ENCODE peak calls at places on chromosomes 11 and 22, in eight cellular contexts. K is neural crest cell, E is AG10803, L is transverse colon, W is heart left ventricle, V is B cell, M is body of pancreas, A is glutamatergic neuron. D is an unnamed sample.

GRCh38 chr11:26960265-26960664 is 33.6 kb upstream of the FIBIN start:
- DNase-seq in K (no peak), E (no peak), L (no peak), W (no peak), V (no peak), M (no peak), A (no peak), D (no peak)

GRCh38 chr11:28981331-28981865 is 873.2 kb downstream of the METTL15 start:
- DNase-seq in K (no peak), E (no peak), L (no peak), W (no peak), V (no peak), M (no peak), A (no peak), D (no peak)

GRCh38 chr11:7251836-7252682 is at the start of gene SYT9:
- DNase-seq in K (peak), E (peak), L (peak), W (peak), V (peak), M (peak), A (peak), D (no peak)

GRCh38 chr11:15114501-15115475 is at the start of gene INSC:
- DNase-seq in K (peak), E (peak), L (no peak), W (no peak), V (no peak), M (no peak), A (peak), D (no peak)

GRCh38 chr11:101053492-101053891 is 76.1 kb downstream of the PGR start:
- DNase-seq in K (no peak), E (no peak), L (no peak), W (no peak), V (no peak), M (no peak), A (no peak), D (no peak)

GRCh38 chr11:66047541-66048365 is 1.2 kb downstream of the GAL3ST3 start:
- DNase-seq in K (no peak), E (no peak), L (no peak), W (no peak), V (no peak), M (peak), A (no peak), D (no peak)

GRCh38 chr11:108835624-108836023 is 170.8 kb downstream of the DDX10 start:
- DNase-seq in K (no peak), E (no peak), L (no peak), W (no peak), V (no peak), M (no peak), A (no peak), D (no peak)

GRCh38 chr11:41716862-41717261 is 257.4 kb upstream of the LRRC4C start:
- DNase-seq in K (no peak), E (no peak), L (no peak), W (no peak), V (no peak), M (no peak), A (no peak), D (no peak)

GRCh38 chr11:45906096-45906682 is 882 bp downstream of the FREY1 start:
- DNase-seq in K (no peak), E (no peak), L (peak), W (no peak), V (no peak), M (peak), A (no peak), D (no peak)

GRCh38 chr11:8732748-8733241 is 50.2 kb downstream of the RPL27A start:
- DNase-seq in K (no peak), E (peak), L (peak), W (peak), V (no peak), M (peak), A (no peak), D (no peak)

GRCh38 chr11:29093416-29093815 is 923.4 kb downstream of the KCNA4 start:
- DNase-seq in K (no peak), E (peak), L (no peak), W (no peak), V (no peak), M (no peak), A (no peak), D (no peak)

GRCh38 chr11:83545911-83546310 is 259.7 kb upstream of the CCDC90B start:
- DNase-seq in K (no peak), E (no peak), L (no peak), W (no peak), V (no peak), M (no peak), A (no peak), D (no peak)

GRCh38 chr11:117664897-117665296 is 132.1 kb downstream of the DSCAML1 start:
- DNase-seq in K (peak), E (no peak), L (peak), W (no peak), V (no peak), M (no peak), A (no peak), D (no peak)

GRCh38 chr11:117064275-117064674 is 34.0 kb downstream of the SIK3 start:
- DNase-seq in K (no peak), E (peak), L (no peak), W (no peak), V (no peak), M (no peak), A (no peak), D (no peak)

GRCh38 chr11:128039140-128040021 is 548.0 kb downstream of the ETS1 start:
- DNase-seq in K (no peak), E (peak), L (peak), W (peak), V (peak), M (no peak), A (no peak), D (no peak)

GRCh38 chr11:46889689-46890475 is 28.5 kb downstream of the LRP4 start:
- DNase-seq in K (peak), E (peak), L (peak), W (peak), V (peak), M (peak), A (peak), D (peak)

GRCh38 chr11:134529212-134530096 is 117.4 kb upstream of the B3GAT1 start:
- DNase-seq in K (no peak), E (no peak), L (no peak), W (no peak), V (no peak), M (peak), A (peak), D (peak)

GRCh38 chr11:12693075-12693473 is 18.9 kb downstream of the TEAD1 start:
- DNase-seq in K (no peak), E (no peak), L (no peak), W (peak), V (no peak), M (no peak), A (no peak), D (no peak)

GRCh38 chr11:2390871-2391662 is 9.5 kb upstream of the TSSC4 start:
- DNase-seq in K (no peak), E (peak), L (peak), W (peak), V (no peak), M (no peak), A (no peak), D (no peak)

GRCh38 chr11:64203421-64204079 is 3.0 kb upstream of the FERMT3 start:
- DNase-seq in K (no peak), E (no peak), L (no peak), W (peak), V (no peak), M (no peak), A (no peak), D (no peak)

GRCh38 chr11:132111781-132112380 is 741.5 kb downstream of the NTM start:
- DNase-seq in K (no peak), E (peak), L (no peak), W (no peak), V (no peak), M (no peak), A (no peak), D (no peak)

GRCh38 chr22:18121436-18122253 is 11.0 kb downstream of the TUBA8 start:
- DNase-seq in K (no peak), E (no peak), L (no peak), W (no peak), V (no peak), M (no peak), A (no peak), D (no peak)
- TF ChIP-seq CTCF in K (no peak), E (no peak), L (no peak), W (no peak), V (no peak), M (no peak), A (no peak), D (no peak)

GRCh38 chr11:34379081-34379480 is 21.3 kb upstream of the ABTB2 start:
- DNase-seq in K (no peak), E (no peak), L (no peak), W (no peak), V (no peak), M (no peak), A (no peak), D (no peak)

GRCh38 chr11:34379539-34379938 is 21.7 kb upstream of the ABTB2 start:
- DNase-seq in K (no peak), E (no peak), L (no peak), W (no peak), V (no peak), M (no peak), A (no peak), D (no peak)

GRCh38 chr11:34373727-34374126 is 15.9 kb upstream of the ABTB2 start:
- DNase-seq in K (no peak), E (no peak), L (no peak), W (no peak), V (no peak), M (no peak), A (no peak), D (no peak)
- TF ChIP-seq CTCF in K (no peak), E (no peak), L (no peak), W (no peak), V (no peak), M (no peak), A (no peak), D (no peak)

GRCh38 chr22:47710135-47710534 is 947.7 kb downstream of the TBC1D22A start:
- DNase-seq in K (no peak), E (no peak), L (no peak), W (no peak), V (no peak), M (no peak), A (no peak), D (no peak)

DNA sequence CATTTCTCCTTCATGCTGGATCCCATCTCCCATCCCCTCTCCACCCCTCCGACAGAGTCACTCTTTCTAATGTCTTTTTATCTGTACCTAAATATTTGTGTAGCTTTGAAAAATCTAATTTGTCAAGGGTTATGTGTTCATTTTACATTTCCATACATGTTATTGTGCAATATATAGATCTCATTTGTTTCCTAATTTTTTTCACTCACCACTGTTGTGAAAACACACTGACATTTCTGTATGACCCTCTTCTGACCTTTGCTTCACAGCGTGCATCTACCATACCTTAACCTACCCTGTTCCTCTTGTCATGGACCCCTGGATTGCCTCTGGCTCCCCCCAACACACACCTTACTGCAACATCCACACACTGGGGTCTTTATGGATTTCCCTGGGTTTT is 942.9 kb downstream of the TBC1D22A start:
- DNase-seq in K (no peak), E (no peak), L (no peak), W (no peak), V (no peak), M (no peak), A (no peak), D (no peak)
- TF ChIP-seq CTCF in K (no peak), E (no peak), L (no peak), W (no peak), V (no peak), M (no peak), A (no peak), D (no peak)

DNA sequence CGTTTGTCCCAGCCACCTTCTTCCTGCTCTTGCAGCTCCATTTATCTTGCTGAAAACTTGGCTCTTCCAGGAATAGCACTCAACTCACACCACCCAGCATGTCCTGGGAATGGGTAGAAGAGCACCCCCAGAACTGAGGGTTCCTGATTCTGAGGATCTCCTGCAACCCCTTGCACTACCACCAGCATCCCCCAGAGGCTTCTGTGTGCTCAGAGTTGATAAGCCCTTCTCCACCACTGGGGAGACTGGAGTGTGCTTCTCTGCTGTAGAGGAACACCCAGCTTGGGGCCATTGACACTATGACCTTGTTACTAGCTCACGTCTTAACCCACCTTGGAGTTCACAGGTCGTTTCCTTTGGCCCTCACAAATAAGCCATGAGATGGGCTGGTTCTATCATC is 121.0 kb downstream of the GRIK4 start:
- DNase-seq in K (no peak), E (no peak), L (no peak), W (no peak), V (no peak), M (no peak), A (no peak), D (no peak)
- TF ChIP-seq CTCF in K (no peak), E (peak), L (no peak), W (no peak), V (no peak), M (no peak), A (no peak), D (no peak)

DNA sequence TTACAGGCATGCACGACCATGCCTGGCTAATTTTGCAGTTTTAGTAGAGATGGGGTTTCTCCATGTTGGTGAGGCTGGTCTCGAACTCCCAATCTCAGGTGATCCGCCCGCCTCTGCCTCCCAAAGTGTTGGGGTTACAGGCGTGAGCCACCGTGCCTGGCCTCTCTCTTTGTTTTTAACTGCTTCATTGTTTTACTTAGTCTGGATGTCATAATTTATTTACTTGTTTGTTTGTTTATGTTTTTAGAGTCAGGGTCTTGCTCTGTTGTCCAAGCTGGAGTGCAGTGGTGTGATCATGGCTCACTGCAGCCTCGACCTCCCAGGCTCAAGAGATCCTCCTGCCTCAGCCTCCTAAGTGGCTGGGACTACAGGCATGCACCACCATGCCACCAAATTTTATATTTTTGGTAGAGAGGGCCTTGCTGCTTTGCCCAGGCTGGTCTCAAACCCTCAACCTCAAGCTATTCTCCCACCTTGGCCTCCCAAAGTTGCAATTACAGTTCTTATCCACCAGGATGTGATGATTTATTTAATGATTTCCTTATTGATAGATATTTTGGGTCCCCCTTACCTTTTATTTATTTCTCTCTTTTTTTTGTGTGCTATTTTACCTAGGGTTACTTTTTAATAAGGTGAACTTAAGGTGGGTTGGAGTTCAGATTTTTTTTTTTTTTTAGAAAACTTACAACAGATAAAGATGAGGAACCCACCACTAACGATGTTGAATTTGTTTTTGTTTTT is 52.6 kb upstream of the ADA2 start:
- DNase-seq in K (no peak), E (no peak), L (no peak), W (no peak), V (no peak), M (no peak), A (no peak), D (no peak)
- TF ChIP-seq CTCF in K (peak), E (no peak), L (no peak), W (no peak), V (no peak), M (no peak), A (peak), D (no peak)